ENCODE peak calls at places on chromosome 13, in eight cellular contexts. D, H, Y, I, N, X, J and Z are unnamed samples.

GRCh38 chr13:34515201-34515600 is 426.9 kb upstream of the NBEA start:
- DNase-seq in D (no peak), H (no peak), Y (no peak), I (no peak), N (no peak), X (no peak), J (peak), Z (no peak)

GRCh38 chr13:50955807-50956206 is 46.2 kb downstream of the RNASEH2B start:
- DNase-seq in D (no peak), H (no peak), Y (no peak), I (no peak), N (no peak), X (no peak), J (no peak), Z (no peak)

GRCh38 chr13:40401911-40402776 is 264.3 kb downstream of the FOXO1 start:
- DNase-seq in D (peak), H (no peak), Y (no peak), I (peak), N (no peak), X (peak), J (peak), Z (no peak)

GRCh38 chr13:50526771-50527567 is 316.5 kb downstream of the DLEU7 start:
- DNase-seq in D (no peak), H (no peak), Y (peak), I (no peak), N (peak), X (no peak), J (no peak), Z (no peak)

GRCh38 chr13:73268306-73268705 is 209.5 kb downstream of the KLF5 start:
- DNase-seq in D (peak), H (no peak), Y (no peak), I (no peak), N (no peak), X (peak), J (peak), Z (no peak)

GRCh38 chr13:78298657-78299056 is 304.7 kb downstream of the POU4F1 start:
- DNase-seq in D (no peak), H (no peak), Y (no peak), I (no peak), N (no peak), X (no peak), J (no peak), Z (no peak)

GRCh38 chr13:44231786-44232516 is 141.7 kb upstream of the SERP2 start:
- DNase-seq in D (peak), H (peak), Y (no peak), I (no peak), N (no peak), X (peak), J (peak), Z (no peak)

GRCh38 chr13:37168151-37168550 is 62.7 kb upstream of the CSNK1A1L start:
- DNase-seq in D (peak), H (no peak), Y (no peak), I (no peak), N (no peak), X (no peak), J (peak), Z (no peak)

GRCh38 chr13:27636624-27637288 is 15.1 kb downstream of the POLR1D start:
- DNase-seq in D (peak), H (no peak), Y (no peak), I (no peak), N (no peak), X (no peak), J (no peak), Z (no peak)

GRCh38 chr13:77521595-77522367 is 13.7 kb upstream of the SCEL start:
- DNase-seq in D (peak), H (peak), Y (no peak), I (no peak), N (no peak), X (no peak), J (peak), Z (no peak)

GRCh38 chr13:24307211-24308067 is 1.9 kb upstream of the C1QTNF9 start:
- DNase-seq in D (no peak), H (no peak), Y (no peak), I (no peak), N (no peak), X (no peak), J (no peak), Z (no peak)

GRCh38 chr13:111627596-111627995 is 307.2 kb downstream of the TEX29 start:
- DNase-seq in D (no peak), H (no peak), Y (no peak), I (no peak), N (no peak), X (no peak), J (no peak), Z (no peak)

GRCh38 chr13:98892077-98892476 is 85.8 kb downstream of the DOCK9 start:
- DNase-seq in D (no peak), H (no peak), Y (no peak), I (no peak), N (no peak), X (no peak), J (no peak), Z (peak)

GRCh38 chr13:59318320-59318930 is 845.3 kb downstream of the DIAPH3 start:
- DNase-seq in D (peak), H (peak), Y (peak), I (peak), N (peak), X (peak), J (peak), Z (peak)
- TF ChIP-seq CTCF in D (peak), H (peak), Y (peak), I (peak), N (peak), X (peak), J (peak), Z (peak)

DNA sequence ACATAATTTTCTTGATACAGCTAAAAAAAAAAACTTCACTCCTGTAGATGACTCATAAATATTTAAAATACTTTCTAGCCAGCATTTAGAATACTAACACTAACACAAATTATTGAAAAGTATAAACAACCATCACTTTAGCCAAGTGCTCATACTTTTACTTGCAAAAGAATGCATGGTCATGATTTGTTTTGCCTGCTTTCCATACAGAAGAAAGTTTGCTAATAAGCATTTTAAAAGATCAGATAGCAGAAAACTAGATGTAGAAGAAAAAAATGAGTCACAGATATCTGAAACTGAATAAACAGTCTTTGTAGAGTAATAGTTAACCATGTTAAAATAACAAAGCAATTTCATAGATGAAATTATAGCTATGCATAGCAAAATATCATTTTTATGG is 2280.4 kb upstream of the PCDH20 start:
- DNase-seq in D (peak), H (no peak), Y (no peak), I (no peak), N (no peak), X (no peak), J (no peak), Z (no peak)
- TF ChIP-seq CTCF in D (no peak), H (no peak), Y (no peak), I (no peak), N (no peak), X (no peak), J (no peak), Z (no peak)

DNA sequence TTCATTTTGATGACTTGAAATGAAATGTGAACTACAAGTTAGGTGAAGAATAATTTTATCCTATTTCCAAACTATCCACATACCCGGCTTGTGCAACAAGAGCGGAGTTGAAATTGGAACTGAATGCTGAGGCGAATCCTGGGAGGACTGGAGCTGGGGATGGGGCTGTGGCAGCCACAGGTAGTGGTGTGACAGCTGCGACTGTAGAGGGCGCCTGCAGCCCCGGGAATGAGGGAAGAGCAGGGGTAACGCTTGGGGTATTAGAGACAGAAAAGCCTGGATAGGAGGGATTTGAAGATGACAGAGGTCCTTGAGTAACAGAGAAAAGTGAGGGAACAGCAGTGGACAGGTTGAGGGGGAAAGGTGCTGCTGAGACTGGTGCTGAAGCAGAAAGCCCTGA is 22.0 kb upstream of the STOML3 start:
- DNase-seq in D (no peak), H (peak), Y (no peak), I (no peak), N (no peak), X (no peak), J (no peak), Z (peak)
- TF ChIP-seq CTCF in D (no peak), H (peak), Y (no peak), I (no peak), N (peak), X (no peak), J (no peak), Z (no peak)

GRCh38 chr13:41542281-41542680 is 84.9 kb downstream of the RGCC start:
- DNase-seq in D (no peak), H (no peak), Y (no peak), I (no peak), N (no peak), X (no peak), J (no peak), Z (no peak)

GRCh38 chr13:41547253-41548000 is 90.1 kb downstream of the RGCC start:
- DNase-seq in D (peak), H (no peak), Y (no peak), I (peak), N (no peak), X (peak), J (peak), Z (no peak)

GRCh38 chr13:41543664-41544300 is 86.4 kb downstream of the RGCC start:
- DNase-seq in D (no peak), H (no peak), Y (no peak), I (no peak), N (no peak), X (no peak), J (no peak), Z (no peak)

GRCh38 chr13:41546372-41547252 is 89.3 kb downstream of the RGCC start:
- DNase-seq in D (peak), H (no peak), Y (no peak), I (no peak), N (no peak), X (no peak), J (peak), Z (no peak)

DNA sequence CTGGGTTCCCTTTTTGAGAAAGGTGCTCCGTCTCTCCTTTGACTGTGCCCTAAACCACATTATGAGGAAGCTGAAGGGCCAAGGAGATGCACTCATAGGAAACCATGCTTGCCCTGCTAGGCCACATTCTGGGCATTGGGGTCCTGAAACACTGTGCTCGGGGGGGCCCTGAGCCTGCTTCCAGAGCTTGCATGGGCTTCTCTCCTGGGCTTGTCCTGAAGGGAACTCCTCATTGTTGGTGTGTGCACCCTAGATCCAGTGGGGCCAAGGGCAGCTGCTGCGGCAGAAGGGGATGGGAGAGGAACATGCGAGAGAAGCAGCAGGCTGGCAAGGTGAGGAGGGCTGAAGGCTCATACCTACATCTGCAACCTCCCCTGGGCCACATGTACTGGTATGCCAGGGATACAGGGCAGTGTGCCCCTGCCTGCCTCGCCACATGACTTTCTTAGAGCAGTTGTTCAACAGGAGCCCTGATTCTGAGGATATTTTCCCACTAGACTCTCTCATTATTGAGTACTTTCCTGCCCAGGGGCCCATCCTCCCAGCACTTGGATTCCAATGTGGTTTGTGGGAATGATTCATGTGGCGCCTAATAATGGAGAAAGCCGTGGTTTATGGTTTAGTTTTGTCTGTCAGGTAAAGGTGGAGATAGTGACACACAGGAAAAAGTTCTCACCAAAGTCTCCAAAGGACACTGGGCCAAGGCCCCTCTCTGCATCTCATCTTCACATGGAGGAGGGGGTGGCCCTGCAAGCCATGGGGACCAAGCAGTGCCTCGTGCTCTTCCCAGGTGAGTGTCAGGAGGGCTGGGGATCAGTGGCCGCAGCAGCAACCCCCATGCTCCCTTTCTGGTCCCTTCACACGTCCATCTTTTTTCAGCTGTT is 87.7 kb downstream of the RGCC start:
- DNase-seq in D (no peak), H (no peak), Y (no peak), I (no peak), N (no peak), X (no peak), J (peak), Z (no peak)
- TF ChIP-seq CTCF in D (no peak), H (no peak), Y (no peak), I (no peak), N (no peak), X (no peak), J (no peak), Z (no peak)